ENCODE peak calls at places on chromosomes 4 and X, in six cellular contexts. One of them, this sample, is unnamed.

GRCh38 chr4:5460106-5460801 is 248.1 kb downstream of the EVC2 start:
- DNase-seq in fibroblast of the aortic adventitia: peak
- DNase-seq in mesenchymal stem cell: peak
- DNase-seq in naive thymus-derived CD4-positive, alpha-beta T cell: peak
- DNase-seq in CD8-positive, alpha-beta memory T cell: no peak
- DNase-seq in astrocyte: no peak
- DNase-seq in this sample: peak

GRCh38 chr4:187084696-187085095 is 361.0 kb upstream of the FAT1 start:
- DNase-seq in fibroblast of the aortic adventitia: no peak
- DNase-seq in astrocyte: peak
- DNase-seq in mesenchymal stem cell: peak
- DNase-seq in naive thymus-derived CD4-positive, alpha-beta T cell: no peak
- DNase-seq in CD8-positive, alpha-beta memory T cell: no peak
- DNase-seq in this sample: no peak

GRCh38 chrX:153537080-153537479 is 19.6 kb downstream of the ATP2B3 start:
- DNase-seq in fibroblast of the aortic adventitia: no peak
- DNase-seq in CD8-positive, alpha-beta memory T cell: no peak
- DNase-seq in naive thymus-derived CD4-positive, alpha-beta T cell: no peak
- DNase-seq in astrocyte: no peak
- DNase-seq in mesenchymal stem cell: no peak
- DNase-seq in this sample: no peak

GRCh38 chrX:98448524-98448923 is 1564.8 kb downstream of the RPA4 start:
- DNase-seq in astrocyte: no peak
- DNase-seq in CD8-positive, alpha-beta memory T cell: no peak
- DNase-seq in naive thymus-derived CD4-positive, alpha-beta T cell: no peak
- DNase-seq in mesenchymal stem cell: no peak
- DNase-seq in fibroblast of the aortic adventitia: no peak
- DNase-seq in this sample: no peak

GRCh38 chr4:123777297-123777859 is 380.8 kb downstream of the SPRY1 start:
- DNase-seq in mesenchymal stem cell: peak
- DNase-seq in naive thymus-derived CD4-positive, alpha-beta T cell: no peak
- DNase-seq in CD8-positive, alpha-beta memory T cell: no peak
- DNase-seq in fibroblast of the aortic adventitia: peak
- DNase-seq in astrocyte: peak
- DNase-seq in this sample: no peak

GRCh38 chrX:108348525-108348924 is 89.7 kb downstream of the COL4A6 start:
- DNase-seq in CD8-positive, alpha-beta memory T cell: no peak
- DNase-seq in astrocyte: no peak
- DNase-seq in naive thymus-derived CD4-positive, alpha-beta T cell: no peak
- DNase-seq in mesenchymal stem cell: no peak
- DNase-seq in fibroblast of the aortic adventitia: no peak
- DNase-seq in this sample: no peak

GRCh38 chr4:38488891-38489861 is 174.8 kb upstream of the KLF3 start:
- DNase-seq in mesenchymal stem cell: peak
- DNase-seq in astrocyte: no peak
- DNase-seq in CD8-positive, alpha-beta memory T cell: no peak
- DNase-seq in fibroblast of the aortic adventitia: peak
- DNase-seq in naive thymus-derived CD4-positive, alpha-beta T cell: no peak
- DNase-seq in this sample: peak

GRCh38 chrX:118634336-118634735 is 93.1 kb upstream of the IL13RA1 start:
- DNase-seq in CD8-positive, alpha-beta memory T cell: no peak
- DNase-seq in fibroblast of the aortic adventitia: no peak
- DNase-seq in naive thymus-derived CD4-positive, alpha-beta T cell: no peak
- DNase-seq in mesenchymal stem cell: no peak
- DNase-seq in astrocyte: no peak
- DNase-seq in this sample: no peak

GRCh38 chrX:18664947-18665346 is 7.0 kb downstream of the RS1 start:
- DNase-seq in naive thymus-derived CD4-positive, alpha-beta T cell: no peak
- DNase-seq in CD8-positive, alpha-beta memory T cell: no peak
- DNase-seq in mesenchymal stem cell: no peak
- DNase-seq in astrocyte: no peak
- DNase-seq in fibroblast of the aortic adventitia: no peak
- DNase-seq in this sample: no peak

GRCh38 chr4:44671636-44672035 is 6.6 kb upstream of the GUF1 start:
- DNase-seq in astrocyte: no peak
- DNase-seq in naive thymus-derived CD4-positive, alpha-beta T cell: no peak
- DNase-seq in CD8-positive, alpha-beta memory T cell: no peak
- DNase-seq in fibroblast of the aortic adventitia: no peak
- DNase-seq in mesenchymal stem cell: no peak
- DNase-seq in this sample: no peak

GRCh38 chrX:47297874-47298273 is 65.1 kb downstream of the USP11 start:
- DNase-seq in CD8-positive, alpha-beta memory T cell: no peak
- DNase-seq in mesenchymal stem cell: no peak
- DNase-seq in astrocyte: no peak
- DNase-seq in fibroblast of the aortic adventitia: no peak
- DNase-seq in naive thymus-derived CD4-positive, alpha-beta T cell: no peak
- DNase-seq in this sample: no peak

GRCh38 chrX:3609800-3610199 is 103.6 kb downstream of the PRKX start:
- DNase-seq in CD8-positive, alpha-beta memory T cell: no peak
- DNase-seq in astrocyte: peak
- DNase-seq in mesenchymal stem cell: peak
- DNase-seq in naive thymus-derived CD4-positive, alpha-beta T cell: no peak
- DNase-seq in fibroblast of the aortic adventitia: peak
- DNase-seq in this sample: peak

GRCh38 chr4:108466936-108467902 is 153.2 kb upstream of the RPL34 start:
- DNase-seq in fibroblast of the aortic adventitia: peak
- DNase-seq in CD8-positive, alpha-beta memory T cell: peak
- DNase-seq in naive thymus-derived CD4-positive, alpha-beta T cell: peak
- DNase-seq in astrocyte: peak
- DNase-seq in mesenchymal stem cell: peak
- DNase-seq in this sample: peak

GRCh38 chr4:3470244-3471097 is 7.4 kb downstream of the DOK7 start:
- DNase-seq in CD8-positive, alpha-beta memory T cell: no peak
- DNase-seq in mesenchymal stem cell: no peak
- DNase-seq in astrocyte: peak
- DNase-seq in fibroblast of the aortic adventitia: no peak
- DNase-seq in naive thymus-derived CD4-positive, alpha-beta T cell: no peak
- DNase-seq in this sample: peak

GRCh38 chrX:35040871-35041270 is 98.3 kb downstream of the FAM47B start:
- DNase-seq in mesenchymal stem cell: peak
- DNase-seq in fibroblast of the aortic adventitia: no peak
- DNase-seq in naive thymus-derived CD4-positive, alpha-beta T cell: no peak
- DNase-seq in CD8-positive, alpha-beta memory T cell: no peak
- DNase-seq in astrocyte: peak
- DNase-seq in this sample: no peak

GRCh38 chr4:88569944-88570455 is 22.3 kb upstream of the HERC3 start:
- DNase-seq in naive thymus-derived CD4-positive, alpha-beta T cell: no peak
- DNase-seq in fibroblast of the aortic adventitia: no peak
- DNase-seq in astrocyte: peak
- DNase-seq in CD8-positive, alpha-beta memory T cell: no peak
- DNase-seq in mesenchymal stem cell: no peak
- DNase-seq in this sample: no peak

GRCh38 chrX:13464599-13465275 is 104.7 kb upstream of the EGFL6 start:
- DNase-seq in fibroblast of the aortic adventitia: peak
- DNase-seq in CD8-positive, alpha-beta memory T cell: no peak
- DNase-seq in astrocyte: no peak
- DNase-seq in mesenchymal stem cell: peak
- DNase-seq in naive thymus-derived CD4-positive, alpha-beta T cell: no peak
- DNase-seq in this sample: peak

GRCh38 chrX:30153881-30154260 is 61.5 kb upstream of the MAGEB2 start:
- DNase-seq in mesenchymal stem cell: peak
- DNase-seq in fibroblast of the aortic adventitia: no peak
- DNase-seq in naive thymus-derived CD4-positive, alpha-beta T cell: no peak
- DNase-seq in CD8-positive, alpha-beta memory T cell: no peak
- DNase-seq in astrocyte: peak
- DNase-seq in this sample: peak

GRCh38 chr4:23458061-23458460 is 431.8 kb downstream of the PPARGC1A start:
- DNase-seq in mesenchymal stem cell: no peak
- DNase-seq in naive thymus-derived CD4-positive, alpha-beta T cell: no peak
- DNase-seq in fibroblast of the aortic adventitia: no peak
- DNase-seq in astrocyte: no peak
- DNase-seq in CD8-positive, alpha-beta memory T cell: no peak
- DNase-seq in this sample: no peak

GRCh38 chr4:26296514-26296913 is 24.3 kb upstream of the RBPJ start:
- DNase-seq in astrocyte: no peak
- DNase-seq in fibroblast of the aortic adventitia: no peak
- DNase-seq in mesenchymal stem cell: no peak
- DNase-seq in naive thymus-derived CD4-positive, alpha-beta T cell: no peak
- DNase-seq in CD8-positive, alpha-beta memory T cell: no peak
- DNase-seq in this sample: no peak

GRCh38 chr4:141502755-141503154 is 133.6 kb upstream of the IL15 start:
- DNase-seq in naive thymus-derived CD4-positive, alpha-beta T cell: no peak
- DNase-seq in mesenchymal stem cell: no peak
- DNase-seq in fibroblast of the aortic adventitia: no peak
- DNase-seq in CD8-positive, alpha-beta memory T cell: no peak
- DNase-seq in astrocyte: no peak
- DNase-seq in this sample: no peak

GRCh38 chrX:10360121-10360520 is 203.3 kb downstream of the CLCN4 start:
- DNase-seq in fibroblast of the aortic adventitia: peak
- DNase-seq in naive thymus-derived CD4-positive, alpha-beta T cell: no peak
- DNase-seq in CD8-positive, alpha-beta memory T cell: no peak
- DNase-seq in mesenchymal stem cell: no peak
- DNase-seq in astrocyte: peak
- DNase-seq in this sample: no peak

GRCh38 chr4:126513596-126513995 is 1119.2 kb upstream of the INTU start:
- DNase-seq in astrocyte: no peak
- DNase-seq in mesenchymal stem cell: no peak
- DNase-seq in CD8-positive, alpha-beta memory T cell: no peak
- DNase-seq in fibroblast of the aortic adventitia: no peak
- DNase-seq in naive thymus-derived CD4-positive, alpha-beta T cell: no peak
- DNase-seq in this sample: no peak

GRCh38 chr4:2265113-2266110 is 3.5 kb upstream of the MXD4 start:
- DNase-seq in mesenchymal stem cell: no peak
- DNase-seq in naive thymus-derived CD4-positive, alpha-beta T cell: no peak
- DNase-seq in astrocyte: no peak
- DNase-seq in CD8-positive, alpha-beta memory T cell: no peak
- DNase-seq in fibroblast of the aortic adventitia: no peak
- DNase-seq in this sample: no peak

GRCh38 chr4:52107336-52107735 is 56.2 kb downstream of the SPATA18 start:
- DNase-seq in fibroblast of the aortic adventitia: peak
- DNase-seq in naive thymus-derived CD4-positive, alpha-beta T cell: no peak
- DNase-seq in CD8-positive, alpha-beta memory T cell: no peak
- DNase-seq in mesenchymal stem cell: peak
- DNase-seq in astrocyte: peak
- DNase-seq in this sample: no peak

GRCh38 chrX:46620505-46620904 is 46.9 kb downstream of the CHST7 start:
- DNase-seq in CD8-positive, alpha-beta memory T cell: no peak
- DNase-seq in mesenchymal stem cell: no peak
- DNase-seq in astrocyte: no peak
- DNase-seq in fibroblast of the aortic adventitia: no peak
- DNase-seq in naive thymus-derived CD4-positive, alpha-beta T cell: no peak
- DNase-seq in this sample: peak

GRCh38 chrX:49276671-49277519 is 7.3 kb downstream of the PPP1R3F start:
- DNase-seq in astrocyte: no peak
- DNase-seq in CD8-positive, alpha-beta memory T cell: no peak
- DNase-seq in naive thymus-derived CD4-positive, alpha-beta T cell: no peak
- DNase-seq in mesenchymal stem cell: no peak
- DNase-seq in fibroblast of the aortic adventitia: peak
- DNase-seq in this sample: no peak

GRCh38 chr4:185318679-185319078 is 77.0 kb downstream of the LRP2BP start:
- DNase-seq in naive thymus-derived CD4-positive, alpha-beta T cell: no peak
- DNase-seq in CD8-positive, alpha-beta memory T cell: no peak
- DNase-seq in mesenchymal stem cell: peak
- DNase-seq in fibroblast of the aortic adventitia: no peak
- DNase-seq in astrocyte: peak
- DNase-seq in this sample: no peak
- H3K4me3 ChIP-seq in naive thymus-derived CD4-positive, alpha-beta T cell: no peak
- H3K4me3 ChIP-seq in CD8-positive, alpha-beta memory T cell: no peak
- H3K4me3 ChIP-seq in mesenchymal stem cell: no peak
- H3K4me3 ChIP-seq in fibroblast of the aortic adventitia: no peak
- H3K4me3 ChIP-seq in astrocyte: no peak
- H3K4me3 ChIP-seq in this sample: no peak

GRCh38 chr4:163476761-163477438 is 3.3 kb upstream of the TKTL2 start:
- DNase-seq in fibroblast of the aortic adventitia: peak
- DNase-seq in CD8-positive, alpha-beta memory T cell: no peak
- DNase-seq in astrocyte: no peak
- DNase-seq in mesenchymal stem cell: no peak
- DNase-seq in naive thymus-derived CD4-positive, alpha-beta T cell: no peak
- DNase-seq in this sample: no peak
- H3K4me3 ChIP-seq in fibroblast of the aortic adventitia: no peak
- H3K4me3 ChIP-seq in CD8-positive, alpha-beta memory T cell: no peak
- H3K4me3 ChIP-seq in astrocyte: no peak
- H3K4me3 ChIP-seq in mesenchymal stem cell: no peak
- H3K4me3 ChIP-seq in naive thymus-derived CD4-positive, alpha-beta T cell: no peak
- H3K4me3 ChIP-seq in this sample: no peak

GRCh38 chr4:55032788-55033187 is 92.6 kb downstream of the KDR start:
- DNase-seq in astrocyte: no peak
- DNase-seq in CD8-positive, alpha-beta memory T cell: no peak
- DNase-seq in fibroblast of the aortic adventitia: peak
- DNase-seq in mesenchymal stem cell: peak
- DNase-seq in naive thymus-derived CD4-positive, alpha-beta T cell: no peak
- DNase-seq in this sample: peak

GRCh38 chr4:55032179-55032578 is 93.2 kb downstream of the KDR start:
- DNase-seq in astrocyte: no peak
- DNase-seq in naive thymus-derived CD4-positive, alpha-beta T cell: no peak
- DNase-seq in CD8-positive, alpha-beta memory T cell: no peak
- DNase-seq in mesenchymal stem cell: no peak
- DNase-seq in fibroblast of the aortic adventitia: peak
- DNase-seq in this sample: no peak

GRCh38 chr4:55031158-55031557 is 94.2 kb downstream of the KDR start:
- DNase-seq in fibroblast of the aortic adventitia: no peak
- DNase-seq in CD8-positive, alpha-beta memory T cell: no peak
- DNase-seq in naive thymus-derived CD4-positive, alpha-beta T cell: no peak
- DNase-seq in astrocyte: no peak
- DNase-seq in mesenchymal stem cell: no peak
- DNase-seq in this sample: no peak

GRCh38 chr4:55035892-55036291 is 89.5 kb downstream of the KDR start:
- DNase-seq in astrocyte: no peak
- DNase-seq in CD8-positive, alpha-beta memory T cell: no peak
- DNase-seq in fibroblast of the aortic adventitia: peak
- DNase-seq in naive thymus-derived CD4-positive, alpha-beta T cell: no peak
- DNase-seq in mesenchymal stem cell: no peak
- DNase-seq in this sample: no peak

DNA sequence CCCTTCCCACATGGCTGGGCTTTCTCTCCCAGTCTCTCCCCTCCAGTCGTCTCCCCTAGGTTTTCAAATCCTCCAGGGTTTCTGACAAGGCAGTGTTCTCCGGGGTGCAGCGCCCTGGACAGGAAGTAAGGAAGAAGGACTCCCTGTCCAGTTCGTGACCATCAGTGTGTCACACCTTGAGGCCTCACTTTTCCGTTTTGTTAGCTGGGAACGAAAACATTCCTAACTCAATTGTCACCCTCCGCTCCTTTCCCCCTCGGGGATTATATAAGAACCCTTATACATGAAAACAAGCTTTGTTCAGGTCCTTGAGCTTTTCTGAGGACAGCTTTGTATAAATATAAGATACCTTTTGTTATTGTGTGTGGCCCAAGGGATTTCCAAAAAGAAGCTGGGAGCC is 92.1 kb downstream of the KDR start:
- DNase-seq in CD8-positive, alpha-beta memory T cell: no peak
- DNase-seq in fibroblast of the aortic adventitia: no peak
- DNase-seq in astrocyte: no peak
- DNase-seq in mesenchymal stem cell: no peak
- DNase-seq in naive thymus-derived CD4-positive, alpha-beta T cell: no peak
- DNase-seq in this sample: no peak
- H3K4me3 ChIP-seq in CD8-positive, alpha-beta memory T cell: no peak
- H3K4me3 ChIP-seq in fibroblast of the aortic adventitia: no peak
- H3K4me3 ChIP-seq in astrocyte: no peak
- H3K4me3 ChIP-seq in mesenchymal stem cell: no peak
- H3K4me3 ChIP-seq in naive thymus-derived CD4-positive, alpha-beta T cell: no peak
- H3K4me3 ChIP-seq in this sample: no peak

DNA sequence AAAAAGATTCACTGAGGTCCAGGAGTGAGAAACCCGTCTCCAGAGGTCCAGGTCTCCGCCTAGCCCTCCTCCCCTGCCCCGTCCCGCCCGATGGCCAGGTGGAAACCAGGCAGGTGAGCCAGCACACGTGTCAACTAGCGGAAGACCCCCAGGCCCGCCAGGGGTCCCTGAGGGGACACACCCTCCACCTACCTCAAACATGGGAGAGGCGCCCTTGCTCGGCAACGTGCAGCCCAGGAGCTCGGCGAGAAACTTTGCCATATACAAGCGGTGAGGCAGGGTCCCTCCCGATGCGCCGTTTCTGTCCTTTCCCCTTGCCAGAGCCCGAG is 330.0 kb downstream of the HNRNPD start:
- DNase-seq in astrocyte: no peak
- DNase-seq in naive thymus-derived CD4-positive, alpha-beta T cell: no peak
- DNase-seq in fibroblast of the aortic adventitia: no peak
- DNase-seq in CD8-positive, alpha-beta memory T cell: no peak
- DNase-seq in mesenchymal stem cell: no peak
- DNase-seq in this sample: no peak
- H3K4me3 ChIP-seq in astrocyte: no peak
- H3K4me3 ChIP-seq in naive thymus-derived CD4-positive, alpha-beta T cell: no peak
- H3K4me3 ChIP-seq in fibroblast of the aortic adventitia: peak
- H3K4me3 ChIP-seq in CD8-positive, alpha-beta memory T cell: no peak
- H3K4me3 ChIP-seq in mesenchymal stem cell: peak
- H3K4me3 ChIP-seq in this sample: no peak